ENCODE peak calls at places on chromosomes 1 and 21, in ten cellular contexts. R is body of pancreas, C is MM.1S, P is pancreas, W is HCT116, G is right lobe of liver, Q is fibroblast of lung, S is AG09309, A is cardiac fibroblast, H is hepatocyte. M is an unnamed sample.

GRCh38 chr1:70288171-70288570 is 66.4 kb downstream of the ANKRD13C start:
- DNase-seq in H (no peak), C (no peak), W (no peak), G (no peak), P (no peak), S (no peak), Q (no peak), A (no peak), R (no peak), M (no peak)

GRCh38 chr1:218930472-218930871 is 243.2 kb upstream of the LYPLAL1 start:
- DNase-seq in Q (no peak), R (no peak), W (no peak), H (no peak), P (no peak), C (no peak), A (no peak), G (no peak), S (no peak), M (no peak)

GRCh38 chr1:109910963-109911798 is 532 bp downstream of the CSF1 start:
- DNase-seq in A (peak), R (no peak), G (no peak), S (no peak), P (no peak), C (no peak), W (no peak), Q (peak), H (no peak), M (no peak)

GRCh38 chr21:44949161-44950015 is 9.6 kb downstream of the SLX9 start:
- DNase-seq in Q (peak), W (peak), S (no peak), H (peak), R (peak), G (peak), C (peak), P (peak), A (peak), M (peak)

GRCh38 chr1:215031392-215031791 is 51.1 kb upstream of the KCNK2 start:
- DNase-seq in R (no peak), A (no peak), S (no peak), W (no peak), C (no peak), P (no peak), H (no peak), G (no peak), Q (no peak), M (no peak)

GRCh38 chr1:20590313-20590777 is 1.4 kb downstream of the CDA start:
- DNase-seq in C (no peak), S (no peak), W (no peak), A (peak), R (peak), P (no peak), Q (no peak), H (peak), G (peak), M (no peak)

GRCh38 chr1:47580451-47580980 is 142.7 kb downstream of the FOXD2 start:
- DNase-seq in Q (no peak), G (peak), S (no peak), C (no peak), A (no peak), H (no peak), R (no peak), W (no peak), P (no peak), M (no peak)

GRCh38 chr21:38171723-38172344 is 85.0 kb upstream of the KCNJ15 start:
- DNase-seq in Q (peak), P (no peak), A (peak), C (no peak), G (no peak), S (no peak), R (peak), H (peak), W (no peak), M (peak)

GRCh38 chr1:117147856-117148588 is 26.5 kb upstream of the TRIM45 start:
- DNase-seq in P (no peak), C (no peak), A (peak), R (no peak), Q (peak), H (no peak), G (no peak), S (peak), W (no peak), M (peak)

GRCh38 chr1:84402060-84402459 is 3.8 kb downstream of the DNASE2B start:
- DNase-seq in H (no peak), A (peak), S (no peak), R (no peak), W (no peak), G (no peak), P (no peak), C (no peak), Q (peak), M (no peak)

GRCh38 chr1:88088481-88088880 is 595.6 kb upstream of the PKN2 start:
- DNase-seq in S (no peak), H (no peak), P (no peak), A (no peak), R (no peak), G (no peak), C (no peak), W (no peak), Q (no peak), M (no peak)

GRCh38 chr1:183090386-183091006 is 67.3 kb downstream of the LAMC1 start:
- DNase-seq in G (no peak), S (no peak), A (peak), W (no peak), P (no peak), C (no peak), Q (peak), H (no peak), R (peak), M (no peak)

GRCh38 chr1:27934818-27935549 is at the start of gene SMPDL3B:
- DNase-seq in C (peak), R (peak), Q (peak), G (no peak), P (peak), S (no peak), H (peak), A (no peak), W (peak), M (no peak)

GRCh38 chr1:3391711-3392110 is 62.8 kb upstream of the ARHGEF16 start:
- DNase-seq in P (no peak), R (no peak), A (no peak), W (no peak), H (no peak), G (no peak), C (no peak), Q (no peak), S (no peak), M (no peak)

GRCh38 chr1:41537788-41538351 is 53.4 kb upstream of the EDN2 start:
- DNase-seq in P (peak), C (no peak), H (peak), S (peak), A (peak), R (peak), Q (peak), W (no peak), G (peak), M (peak)

GRCh38 chr1:173733912-173734311 is 19.1 kb downstream of the KLHL20 start:
- DNase-seq in W (no peak), R (no peak), P (no peak), Q (no peak), H (no peak), C (no peak), A (no peak), G (peak), S (no peak), M (no peak)

GRCh38 chr1:189405419-189405818 is 1072.2 kb downstream of the BRINP3 start:
- DNase-seq in R (no peak), G (no peak), Q (no peak), P (no peak), C (no peak), A (no peak), S (no peak), W (no peak), H (no peak), M (no peak)

GRCh38 chr1:63874278-63874880 is 100.6 kb downstream of the ROR1 start:
- DNase-seq in Q (peak), W (no peak), R (no peak), P (no peak), C (no peak), G (no peak), S (no peak), H (no peak), A (peak), M (peak)

GRCh38 chr1:57468661-57469523 is 45.0 kb upstream of the DAB1 start:
- DNase-seq in S (peak), H (no peak), R (no peak), W (no peak), A (peak), P (no peak), C (no peak), G (no peak), Q (peak), M (peak)

GRCh38 chr1:109309347-109309746 is 2.5 kb upstream of the MYBPHL start:
- DNase-seq in A (no peak), Q (no peak), P (no peak), C (no peak), W (no peak), S (no peak), G (no peak), H (no peak), R (no peak), M (no peak)

GRCh38 chr1:186957339-186957738 is 128.6 kb downstream of the PLA2G4A start:
- DNase-seq in Q (no peak), S (no peak), H (no peak), W (no peak), P (no peak), C (no peak), G (no peak), A (peak), R (no peak), M (no peak)

GRCh38 chr1:228016181-228016510 is 9.3 kb downstream of the WNT3A start:
- DNase-seq in Q (no peak), P (peak), H (no peak), C (no peak), G (peak), S (no peak), A (no peak), R (no peak), W (no peak), M (no peak)

GRCh38 chr1:167082511-167083027 is 7.6 kb downstream of the GPA33 start:
- DNase-seq in R (peak), C (no peak), S (no peak), W (peak), H (peak), Q (no peak), G (no peak), P (no peak), A (no peak), M (no peak)

GRCh38 chr1:26820784-26821269 is 5.7 kb upstream of the ZDHHC18 start:
- DNase-seq in H (no peak), C (peak), W (no peak), P (no peak), A (no peak), Q (no peak), S (no peak), G (no peak), R (peak), M (no peak)

GRCh38 chr1:17119744-17120482 is 662 bp upstream of the PADI2 start:
- DNase-seq in W (no peak), S (no peak), P (no peak), A (no peak), H (no peak), R (peak), Q (no peak), C (no peak), G (no peak), M (no peak)

GRCh38 chr1:93865253-93865652 is 13.8 kb downstream of the DNTTIP2 start:
- DNase-seq in G (no peak), A (no peak), Q (no peak), S (no peak), C (no peak), W (no peak), P (no peak), H (no peak), R (no peak), M (no peak)

GRCh38 chr21:17848228-17848627 is 29.1 kb upstream of the C21orf91 start:
- DNase-seq in H (peak), P (no peak), W (no peak), R (peak), S (peak), C (no peak), Q (peak), A (peak), G (no peak), M (peak)

GRCh38 chr1:240352769-240353168 is 259.2 kb downstream of the GREM2 start:
- DNase-seq in H (peak), P (no peak), A (peak), W (no peak), S (no peak), G (no peak), C (no peak), R (no peak), Q (peak), M (peak)

GRCh38 chr1:112778136-112778535 is 63.0 kb upstream of the PPM1J start:
- DNase-seq in R (no peak), P (no peak), S (no peak), W (no peak), Q (no peak), G (no peak), H (no peak), C (no peak), A (no peak), M (no peak)

GRCh38 chr1:150148834-150149489 is 754 bp upstream of the PLEKHO1 start:
- DNase-seq in A (no peak), S (no peak), Q (no peak), P (no peak), H (no peak), C (no peak), G (no peak), W (no peak), R (no peak), M (peak)

GRCh38 chr1:12411098-12411497 is 181.3 kb downstream of the VPS13D start:
- DNase-seq in R (no peak), S (no peak), W (no peak), A (no peak), C (no peak), P (no peak), Q (no peak), G (no peak), H (no peak), M (no peak)

GRCh38 chr1:64549464-64550239 is 79.7 kb downstream of the CACHD1 start:
- DNase-seq in Q (peak), W (no peak), A (no peak), R (no peak), C (no peak), P (no peak), S (no peak), H (no peak), G (no peak), M (no peak)

GRCh38 chr1:210236386-210236839 is 3.8 kb downstream of the SERTAD4 start:
- DNase-seq in R (no peak), Q (peak), W (no peak), P (no peak), C (no peak), A (no peak), H (no peak), G (no peak), S (no peak), M (peak)

DNA sequence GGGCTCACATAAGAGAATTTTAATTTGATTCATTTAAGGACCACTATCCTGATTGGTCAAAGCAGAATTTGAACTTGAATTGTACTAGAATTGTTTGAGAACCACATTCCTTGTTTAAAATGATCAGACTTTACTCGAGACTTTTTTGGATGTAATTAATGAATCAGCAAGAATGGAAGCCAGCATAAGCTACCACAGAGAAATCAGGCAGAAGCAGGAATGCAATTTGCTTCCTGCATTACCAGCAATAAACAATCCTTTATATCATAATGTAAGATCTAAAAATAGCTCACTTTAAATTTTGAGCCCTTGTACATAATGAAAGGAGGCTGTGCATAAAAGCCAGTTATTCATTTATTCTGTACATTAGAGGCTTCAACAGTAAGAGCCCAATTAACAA is 119.8 kb upstream of the BACE2 start:
- DNase-seq in C (no peak), S (no peak), H (no peak), W (no peak), G (no peak), Q (peak), P (no peak), A (no peak), R (no peak), M (no peak)
- H3K4me3 ChIP-seq in C (no peak), S (no peak), H (no peak), W (no peak), G (no peak), Q (no peak), P (no peak), A (no peak), R (no peak), M (no peak)

GRCh38 chr1:85629532-85629920 is 49.0 kb downstream of the CCN1 start:
- DNase-seq in G (no peak), H (no peak), R (no peak), C (no peak), Q (peak), P (no peak), A (peak), S (no peak), W (no peak), M (peak)
- H3K4me3 ChIP-seq in G (peak), H (no peak), R (no peak), C (no peak), Q (no peak), P (no peak), A (peak), S (no peak), W (no peak), M (no peak)

GRCh38 chr21:42484966-42485365 is 11.1 kb downstream of the RSPH1 start:
- DNase-seq in W (no peak), G (no peak), Q (no peak), S (no peak), P (no peak), C (no peak), R (no peak), H (no peak), A (no peak), M (no peak)

GRCh38 chr21:42479582-42479981 is 16.4 kb downstream of the RSPH1 start:
- DNase-seq in W (no peak), C (no peak), R (no peak), A (no peak), H (no peak), Q (no peak), S (no peak), G (no peak), P (no peak), M (no peak)

GRCh38 chr21:42480736-42481135 is 15.3 kb downstream of the RSPH1 start:
- DNase-seq in C (no peak), G (no peak), Q (no peak), W (no peak), R (no peak), S (no peak), P (no peak), H (no peak), A (no peak), M (no peak)

GRCh38 chr21:42478504-42478903 is 17.5 kb downstream of the RSPH1 start:
- DNase-seq in Q (no peak), R (no peak), W (no peak), S (no peak), G (no peak), A (no peak), C (peak), P (no peak), H (no peak), M (no peak)

DNA sequence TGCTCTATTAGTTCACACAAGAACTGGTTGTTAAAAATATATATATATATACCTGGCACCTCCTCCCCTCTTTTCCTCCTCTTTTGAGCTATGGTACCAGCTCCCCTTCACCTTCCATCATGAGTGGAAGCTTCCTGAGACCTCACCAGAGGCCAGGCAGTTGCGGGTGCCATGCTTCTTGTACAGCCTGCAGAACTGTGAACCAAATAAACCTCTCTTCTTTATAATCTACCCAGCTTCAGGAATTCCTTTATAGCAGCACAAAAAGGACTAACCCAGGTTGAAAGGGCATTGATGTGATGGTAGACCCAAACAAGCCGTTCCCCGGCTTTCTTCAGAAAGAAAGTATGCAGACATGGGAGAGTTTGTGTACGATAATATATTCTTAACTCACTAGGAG is 14.9 kb downstream of the RSPH1 start:
- DNase-seq in G (no peak), A (no peak), P (no peak), W (no peak), S (no peak), R (no peak), C (no peak), Q (no peak), H (no peak), M (no peak)
- H3K4me3 ChIP-seq in G (no peak), A (no peak), P (no peak), W (no peak), S (no peak), R (no peak), C (no peak), Q (no peak), H (no peak), M (no peak)

GRCh38 chr1:56285554-56286402 is 293.6 kb downstream of the PLPP3 start:
- DNase-seq in H (no peak), P (no peak), C (no peak), W (no peak), R (no peak), A (no peak), G (no peak), S (peak), Q (peak), M (peak)

GRCh38 chr1:56284933-56285332 is 294.4 kb downstream of the PLPP3 start:
- DNase-seq in Q (peak), S (peak), A (peak), P (no peak), H (no peak), W (no peak), R (peak), C (no peak), G (no peak), M (peak)

GRCh38 chr1:56287736-56288135 is 291.6 kb downstream of the PLPP3 start:
- DNase-seq in Q (no peak), P (no peak), R (no peak), C (no peak), A (no peak), S (no peak), G (no peak), W (no peak), H (no peak), M (no peak)

GRCh38 chr1:56286506-56286905 is 292.9 kb downstream of the PLPP3 start:
- DNase-seq in H (no peak), Q (no peak), G (no peak), S (no peak), W (no peak), A (no peak), C (no peak), P (no peak), R (no peak), M (no peak)

GRCh38 chr1:56286956-56287355 is 292.4 kb downstream of the PLPP3 start:
- DNase-seq in C (no peak), G (no peak), W (no peak), Q (no peak), R (no peak), A (peak), P (no peak), H (no peak), S (no peak), M (no peak)
- H3K4me3 ChIP-seq in C (no peak), G (no peak), W (no peak), Q (no peak), R (no peak), A (no peak), P (no peak), H (no peak), S (no peak), M (no peak)

DNA sequence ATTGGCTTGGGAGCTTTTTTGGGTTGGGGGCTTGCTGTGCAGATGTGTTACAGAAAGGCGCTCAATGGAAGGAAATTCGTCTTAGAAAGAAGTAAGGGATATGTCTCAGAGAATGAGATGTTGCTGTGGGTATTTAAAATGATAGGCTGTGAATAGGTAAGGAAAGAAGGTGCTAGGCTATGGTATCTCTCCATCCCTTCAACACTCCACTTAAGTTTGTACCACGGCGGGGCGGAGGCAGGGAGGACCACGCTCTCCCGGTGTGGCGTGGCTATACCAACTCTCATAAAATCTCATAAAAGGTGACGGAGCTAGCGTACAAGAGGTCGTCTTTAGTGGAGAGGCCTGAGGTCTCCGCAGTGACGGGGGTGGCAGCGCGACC is 305 bp upstream of the RPS6KC1 start:
- DNase-seq in A (no peak), W (no peak), G (no peak), C (no peak), Q (no peak), S (no peak), P (no peak), H (no peak), R (no peak), M (no peak)
- H3K4me3 ChIP-seq in A (peak), W (peak), G (peak), C (peak), Q (peak), S (peak), P (peak), H (peak), R (peak), M (peak)